ENCODE peak calls at places on chromosomes 16 and 17, in ten cellular contexts. J is ecto neural progenitor cell; R is CD4-positive, alpha-beta T cell; K is endothelial cell; M is Peyer's patch; B is GM03348; T is GM12892; O is fibroblast of the conjunctiva; D is RPMI7951; W is HCEC 1CT. S is an unnamed sample.

GRCh38 chr17:58059141-58059540 is 24.1 kb upstream of the DYNLL2 start:
- DNase-seq in J (no peak), R (no peak), K (no peak), M (no peak), B (no peak), T (no peak), O (no peak), D (no peak), W (no peak), S (no peak)

GRCh38 chr17:6666077-6666521 is 14.5 kb downstream of the C17orf100 start:
- DNase-seq in J (peak), R (peak), K (peak), M (peak), B (peak), T (peak), O (peak), D (peak), W (peak), S (peak)

GRCh38 chr17:73690581-73691135 is 46.4 kb upstream of the SDK2 start:
- DNase-seq in J (peak), R (no peak), K (no peak), M (no peak), B (no peak), T (no peak), O (no peak), D (peak), W (no peak), S (no peak)

GRCh38 chr17:40563371-40564052 is 1.8 kb downstream of the CCR7 start:
- DNase-seq in J (no peak), R (peak), K (no peak), M (no peak), B (no peak), T (no peak), O (no peak), D (no peak), W (no peak), S (no peak)

GRCh38 chr17:79840204-79840988 is 1.2 kb upstream of the CBX4 start:
- DNase-seq in J (peak), R (no peak), K (peak), M (no peak), B (peak), T (no peak), O (no peak), D (no peak), W (no peak), S (no peak)

GRCh38 chr17:57551321-57552079 is 193.6 kb downstream of the CCDC182 start:
- DNase-seq in J (no peak), R (peak), K (no peak), M (peak), B (no peak), T (peak), O (no peak), D (no peak), W (no peak), S (no peak)

GRCh38 chr17:40596261-40596919 is 31.1 kb upstream of the CCR7 start:
- DNase-seq in J (no peak), R (no peak), K (no peak), M (no peak), B (no peak), T (no peak), O (no peak), D (peak), W (no peak), S (peak)

GRCh38 chr16:78283668-78284251 is 184.3 kb downstream of the WWOX start:
- DNase-seq in J (no peak), R (no peak), K (no peak), M (no peak), B (no peak), T (no peak), O (no peak), D (no peak), W (no peak), S (no peak)

GRCh38 chr17:15121426-15121825 is 143.7 kb downstream of the PMP22 start:
- DNase-seq in J (no peak), R (no peak), K (no peak), M (no peak), B (peak), T (no peak), O (peak), D (no peak), W (peak), S (no peak)

GRCh38 chr16:56301391-56301850 is 110.1 kb downstream of the GNAO1 start:
- DNase-seq in J (no peak), R (no peak), K (no peak), M (no peak), B (no peak), T (no peak), O (no peak), D (peak), W (no peak), S (peak)

GRCh38 chr16:57128787-57129389 is 36.5 kb downstream of the CPNE2 start:
- DNase-seq in J (no peak), R (peak), K (no peak), M (no peak), B (no peak), T (no peak), O (no peak), D (no peak), W (no peak), S (no peak)

GRCh38 chr16:26019885-26020284 is 328.1 kb downstream of the HS3ST4 start:
- DNase-seq in J (no peak), R (no peak), K (no peak), M (no peak), B (no peak), T (no peak), O (no peak), D (no peak), W (no peak), S (no peak)

GRCh38 chr16:80166082-80166481 is 374.7 kb upstream of the DYNLRB2 start:
- DNase-seq in J (no peak), R (no peak), K (no peak), M (no peak), B (no peak), T (no peak), O (no peak), D (no peak), W (no peak), S (no peak)

GRCh38 chr16:81885976-81886586 is 107.0 kb downstream of the PLCG2 start:
- DNase-seq in J (peak), R (no peak), K (peak), M (no peak), B (peak), T (peak), O (no peak), D (peak), W (peak), S (no peak)